ENCODE peak calls at places on chromosome 17, in four cellular contexts. Y is heart left ventricle, G is transverse colon, X is breast epithelium. E is an unnamed sample.

GRCh38 chr17:49523706-49524472 is 28.8 kb downstream of the NGFR start:
- DNase-seq in Y (no peak), G (no peak), X (peak), E (no peak)

GRCh38 chr17:37833237-37833859 is 88.5 kb upstream of the HNF1B start:
- DNase-seq in Y (no peak), G (peak), X (no peak), E (no peak)

GRCh38 chr17:67891481-67892119 is 66.3 kb downstream of the BPTF start:
- DNase-seq in Y (no peak), G (peak), X (no peak), E (no peak)

GRCh38 chr17:7041607-7042506 is 2.0 kb downstream of the SLC16A11 start:
- DNase-seq in Y (no peak), G (no peak), X (no peak), E (no peak)

GRCh38 chr17:13490427-13490826 is 111.3 kb downstream of the HS3ST3A1 start:
- DNase-seq in Y (no peak), G (no peak), X (no peak), E (no peak)

GRCh38 chr17:57604771-57605733 is 140.0 kb downstream of the CCDC182 start:
- DNase-seq in Y (peak), G (peak), X (no peak), E (peak)

GRCh38 chr17:59355030-59355694 is 23.7 kb downstream of the YPEL2 start:
- DNase-seq in Y (no peak), G (no peak), X (no peak), E (no peak)

GRCh38 chr17:73163043-73163442 is 1.8 kb upstream of the SSTR2 start:
- DNase-seq in Y (no peak), G (no peak), X (no peak), E (no peak)

GRCh38 chr17:7107012-7107754 is 7.4 kb downstream of the ASGR2 start:
- DNase-seq in Y (no peak), G (no peak), X (no peak), E (no peak)

GRCh38 chr17:70521821-70522256 is 352.5 kb downstream of the KCNJ2 start:
- DNase-seq in Y (peak), G (peak), X (no peak), E (peak)

GRCh38 chr17:1485748-1486376 is 6.6 kb downstream of the MYO1C start:
- DNase-seq in Y (peak), G (peak), X (peak), E (peak)

GRCh38 chr17:17474341-17474740 is 2.5 kb upstream of the MED9 start:
- DNase-seq in Y (no peak), G (no peak), X (no peak), E (no peak)

GRCh38 chr17:80650339-80650672 is 105.7 kb downstream of the RPTOR start:
- DNase-seq in Y (no peak), G (no peak), X (no peak), E (no peak)

GRCh38 chr17:48604770-48605329 is at the start of gene HOXB6:
- DNase-seq in Y (no peak), G (peak), X (no peak), E (no peak)

GRCh38 chr17:82930924-82931695 is 91.3 kb upstream of the ZNF750 start:
- DNase-seq in Y (no peak), G (peak), X (no peak), E (no peak)

GRCh38 chr17:64269687-64270649 is 6.9 kb upstream of the TEX2 start:
- DNase-seq in Y (no peak), G (no peak), X (no peak), E (no peak)

GRCh38 chr17:1829189-1829578 is 518 bp downstream of the SMYD4 start:
- DNase-seq in Y (no peak), G (peak), X (peak), E (peak)

GRCh38 chr17:80786470-80786869 is 205.2 kb upstream of the CHMP6 start:
- DNase-seq in Y (no peak), G (no peak), X (no peak), E (peak)

GRCh38 chr17:77320501-77321256 is 179.9 kb downstream of the SEC14L1 start:
- DNase-seq in Y (no peak), G (peak), X (peak), E (peak)

GRCh38 chr17:9363440-9364350 is 211.9 kb downstream of the STX8 start:
- DNase-seq in Y (no peak), G (no peak), X (no peak), E (no peak)

GRCh38 chr17:31392002-31392855 is 754 bp downstream of the RAB11FIP4 start:
- DNase-seq in Y (no peak), G (no peak), X (no peak), E (no peak)

GRCh38 chr17:43791589-43791988 is 11.4 kb downstream of the CFAP97D1 start:
- DNase-seq in Y (no peak), G (no peak), X (no peak), E (no peak)

GRCh38 chr17:4858880-4859260 is 25.7 kb downstream of the MINK1 start:
- DNase-seq in Y (peak), G (peak), X (peak), E (peak)

GRCh38 chr17:77465358-77466041 is 324.7 kb downstream of the SEC14L1 start:
- DNase-seq in Y (peak), G (peak), X (no peak), E (peak)

GRCh38 chr17:45792437-45792836 is 8.3 kb downstream of the CRHR1 start:
- DNase-seq in Y (no peak), G (no peak), X (no peak), E (no peak)

DNA sequence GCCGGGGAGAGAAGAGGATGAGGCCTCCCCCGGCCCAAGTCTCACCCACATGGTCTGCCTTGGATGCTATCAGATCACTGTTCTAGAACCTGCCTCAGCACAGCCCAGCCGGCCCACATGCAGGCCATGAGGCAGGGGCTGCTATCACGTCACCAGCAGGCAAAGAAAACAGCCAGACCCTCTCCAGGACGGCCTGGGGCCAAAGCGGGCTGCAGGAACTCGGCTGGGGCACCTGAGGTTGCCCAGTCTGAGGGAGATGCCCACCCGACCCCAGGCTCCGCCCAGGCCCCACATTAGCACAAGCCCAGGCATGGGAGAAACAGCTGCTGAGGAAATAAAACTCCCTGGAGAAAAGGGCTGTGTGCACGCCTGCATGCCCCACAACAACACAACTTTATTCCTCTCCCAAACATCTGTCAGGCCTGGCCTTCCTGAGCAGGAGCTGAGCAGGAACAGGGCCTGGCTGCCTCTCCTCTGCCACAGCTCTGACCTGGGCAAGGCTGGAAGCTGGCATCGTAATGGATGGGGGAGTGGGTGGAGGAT is 6.7 kb upstream of the SMIM5 start:
- DNase-seq in Y (no peak), G (no peak), X (no peak), E (no peak)
- TF ChIP-seq POLR2A in Y (no peak), G (no peak), X (no peak), E (no peak)

GRCh38 chr17:69447726-69448125 is 33.2 kb downstream of the MAP2K6 start:
- DNase-seq in Y (peak), G (no peak), X (no peak), E (no peak)
- H3K27ac ChIP-seq in Y (no peak), G (peak), X (peak), E (peak)

GRCh38 chr17:19456016-19456927 is 45.2 kb downstream of the RNF112 start:
- DNase-seq in Y (no peak), G (no peak), X (no peak), E (no peak)

GRCh38 chr17:19457830-19458271 is 46.8 kb downstream of the RNF112 start:
- DNase-seq in Y (no peak), G (no peak), X (no peak), E (no peak)

GRCh38 chr17:19457046-19457445 is 46.0 kb downstream of the RNF112 start:
- DNase-seq in Y (no peak), G (no peak), X (no peak), E (no peak)

GRCh38 chr17:19453296-19453695 is 42.3 kb downstream of the RNF112 start:
- DNase-seq in Y (no peak), G (no peak), X (no peak), E (no peak)

GRCh38 chr17:19454074-19454473 is 43.0 kb downstream of the RNF112 start:
- DNase-seq in Y (no peak), G (no peak), X (no peak), E (no peak)
- TF ChIP-seq POLR2A in Y (no peak), G (no peak), X (no peak), E (no peak)

GRCh38 chr17:75832164-75832651 is 12.0 kb downstream of the UNC13D start:
- DNase-seq in Y (no peak), G (peak), X (no peak), E (no peak)

GRCh38 chr17:75832652-75833400 is 11.4 kb downstream of the UNC13D start:
- DNase-seq in Y (no peak), G (no peak), X (no peak), E (no peak)

GRCh38 chr17:75829747-75830146 is 14.5 kb downstream of the UNC13D start:
- DNase-seq in Y (no peak), G (no peak), X (no peak), E (no peak)

GRCh38 chr17:75830168-75831031 is 13.8 kb downstream of the UNC13D start:
- DNase-seq in Y (no peak), G (peak), X (no peak), E (no peak)

GRCh38 chr17:75831032-75831567 is 13.1 kb downstream of the UNC13D start:
- DNase-seq in Y (no peak), G (peak), X (no peak), E (no peak)
- H3K27ac ChIP-seq in Y (no peak), G (peak), X (peak), E (no peak)

DNA sequence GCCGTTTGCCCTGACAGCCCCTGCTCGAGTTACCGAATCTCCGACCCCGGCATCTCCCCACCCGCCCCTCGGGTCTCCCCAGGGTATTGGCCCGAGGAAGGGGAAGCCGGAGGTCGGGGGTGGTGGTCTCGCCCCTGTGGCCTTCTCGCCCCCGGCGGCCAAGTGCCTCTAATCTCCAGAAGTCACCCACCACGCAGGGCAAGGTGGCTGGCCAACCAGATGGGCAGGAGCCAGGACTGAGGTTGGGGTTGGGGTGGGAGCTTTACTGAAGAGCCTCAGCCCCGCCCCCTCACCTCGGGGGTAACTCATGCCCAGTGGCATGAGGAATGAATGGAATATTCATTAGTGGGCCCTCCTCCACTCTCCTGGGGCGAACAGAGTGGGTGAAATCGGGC is 634 bp downstream of the DHRS11 start:
- DNase-seq in Y (peak), G (peak), X (no peak), E (no peak)
- TF ChIP-seq POLR2A in Y (no peak), G (no peak), X (no peak), E (no peak)

DNA sequence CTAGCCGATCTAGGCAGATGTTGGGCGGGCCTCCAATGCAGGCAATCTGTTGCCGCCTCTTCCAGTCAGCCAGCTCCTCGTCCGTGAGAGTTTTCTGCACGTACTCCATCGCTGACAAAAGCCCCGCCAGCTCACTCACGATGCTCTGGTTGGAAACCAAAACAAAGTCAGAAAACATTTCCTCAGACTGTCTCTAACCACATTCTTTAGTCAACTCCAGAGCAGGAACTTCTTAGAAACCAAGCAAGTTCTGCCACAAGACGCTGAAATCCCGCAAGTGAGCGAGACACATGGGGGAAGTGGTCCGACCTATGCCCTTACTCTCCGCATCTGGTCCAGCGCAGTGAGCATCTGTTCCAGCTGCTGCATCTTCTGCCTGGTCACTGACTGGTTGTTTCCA is 49.1 kb downstream of the STAT5A start:
- DNase-seq in Y (no peak), G (peak), X (no peak), E (no peak)
- H3K27ac ChIP-seq in Y (no peak), G (no peak), X (peak), E (no peak)